ENCODE peak calls at places on chromosomes 11 and 22, in ten cellular contexts. D is central memory CD8-positive, alpha-beta T cell; Y is GM06990; M is mesenchymal stem cell; F is IMR-90; K is dermis blood vessel endothelial cell; R is stimulated activated CD8-positive, alpha-beta memory T cell treated with anti-CD3 and anti-CD28 coated beads, Interleukin-7, amount 100 ng/mL, for 1 hour; W is NCI-H345; A is T-helper 9 cell; L is lower leg skin. S is an unnamed sample.

GRCh38 chr11:10506013-10506370 is 35.0 kb downstream of the RNF141 start:
- DNase-seq in M (no peak), D (no peak), K (no peak), A (no peak), F (no peak), L (no peak), W (no peak), Y (no peak), R (no peak), S (no peak)

GRCh38 chr22:40247976-40248375 is 70.3 kb downstream of the TNRC6B start:
- DNase-seq in A (peak; percentile 42), M (no peak), L (no peak), R (peak; percentile 44), D (peak; percentile 56), K (no peak), F (no peak), W (no peak), Y (no peak), S (no peak)

GRCh38 chr11:119780264-119780953 is 51.4 kb upstream of the NECTIN1 start:
- DNase-seq in W (no peak), K (no peak), A (no peak), Y (no peak), F (no peak), L (no peak), D (no peak), R (no peak), M (no peak), S (peak; percentile 46)

GRCh38 chr11:674406-674805 is 20.6 kb downstream of the DEAF1 start:
- DNase-seq in L (no peak), A (no peak), M (no peak), F (no peak), Y (no peak), D (no peak), K (no peak), R (no peak), W (no peak), S (no peak)

GRCh38 chr11:114942207-114942606 is 263.9 kb downstream of the NXPE2 start:
- DNase-seq in R (no peak), K (no peak), L (no peak), F (no peak), M (no peak), D (no peak), Y (no peak), A (no peak), W (no peak), S (no peak)

GRCh38 chr22:35152316-35152715 is 86.4 kb downstream of the ISX start:
- DNase-seq in L (no peak), A (no peak), M (no peak), W (no peak), D (no peak), Y (no peak), F (no peak), K (no peak), R (no peak), S (no peak)

GRCh38 chr11:65430406-65431217 is 8.0 kb downstream of the NEAT1 start:
- DNase-seq in A (no peak), R (no peak), M (peak; percentile 86), K (peak; percentile 56), L (no peak), F (peak; percentile 69), Y (no peak), W (no peak), D (no peak), S (peak; percentile 3)

GRCh38 chr11:12963789-12964536 is 45.2 kb upstream of the RASSF10 start:
- DNase-seq in W (peak; percentile 75), L (peak; percentile 60), R (peak; percentile 29), A (peak; percentile 37), Y (peak; percentile 9), F (peak; percentile 48), K (peak; percentile 79), M (peak; percentile 65), D (peak; percentile 48), S (peak; percentile 55)

GRCh38 chr11:112355726-112356125 is 95.1 kb upstream of the PLET1 start:
- DNase-seq in R (no peak), L (no peak), F (peak; percentile 35), Y (no peak), A (no peak), W (peak; percentile 84), M (no peak), D (no peak), K (peak; percentile 9), S (peak; percentile 67)

GRCh38 chr11:111185259-111185658 is 60.3 kb upstream of the POU2AF2 start:
- DNase-seq in D (no peak), Y (no peak), M (peak; percentile 8), R (no peak), W (no peak), A (no peak), F (peak; percentile 71), K (no peak), L (no peak), S (no peak)

GRCh38 chr11:124897681-124898680 is at the start of gene ROBO4:
- DNase-seq in M (peak; percentile 79), Y (no peak), K (peak; percentile 84), R (no peak), F (peak; percentile 94), A (no peak), W (no peak), L (no peak), D (no peak), S (peak; percentile 56)

GRCh38 chr11:134034496-134035381 is 34.1 kb upstream of the JAM3 start:
- DNase-seq in W (peak; percentile 69), L (no peak), R (no peak), A (no peak), D (no peak), F (no peak), M (no peak), K (no peak), Y (no peak), S (no peak)

GRCh38 chr11:1232328-1233321 is 9.8 kb downstream of the MUC5B start:
- DNase-seq in L (no peak), Y (no peak), R (no peak), A (no peak), D (no peak), F (no peak), M (no peak), W (peak; percentile 45), K (no peak), S (no peak)

GRCh38 chr11:12175694-12176241 is 65.4 kb downstream of the MICAL2 start:
- DNase-seq in F (peak; percentile 97), L (no peak), K (peak; percentile 84), D (no peak), Y (no peak), A (no peak), R (no peak), W (no peak), M (peak; percentile 94), S (no peak)

GRCh38 chr22:42180349-42180842 is 49.8 kb upstream of the CYP2D6 start:
- DNase-seq in D (no peak), Y (no peak), M (no peak), W (no peak), R (no peak), L (peak; percentile 44), F (peak; percentile 34), A (peak; percentile 50), K (no peak), S (peak; percentile 78)